ENCODE peak calls at places on chromosomes 4 and X, in six cellular contexts. S is body of pancreas, H is sigmoid colon, P is testis, A is neural progenitor cell, T is suprapubic skin. K is an unnamed sample.

GRCh38 chr4:65943076-65943475 is 272.8 kb upstream of the EPHA5 start:
- DNase-seq in P (no peak), T (no peak), H (no peak), A (peak; percentile 83), S (no peak), K (no peak)

GRCh38 chr4:108795733-108796132 is 32.9 kb upstream of the ETNPPL start:
- DNase-seq in P (no peak), S (no peak), T (no peak), H (no peak), A (no peak), K (no peak)

GRCh38 chr4:78956979-78957378 is 17.7 kb upstream of the PAQR3 start:
- DNase-seq in A (no peak), S (no peak), P (no peak), T (no peak), H (no peak), K (no peak)

GRCh38 chr4:125952631-125953030 is 637.9 kb downstream of the FAT4 start:
- DNase-seq in H (no peak), P (no peak), A (no peak), S (no peak), T (no peak), K (no peak)

GRCh38 chrX:150680974-150681373 is 12.2 kb upstream of the MTMR1 start:
- DNase-seq in T (no peak), H (no peak), S (peak; percentile 23), A (peak; percentile 34), P (peak; percentile 43), K (no peak)

GRCh38 chr4:82372502-82372873 is 1.3 kb downstream of the HNRNPD start:
- DNase-seq in S (peak; percentile 48), H (peak; percentile 68), T (no peak), A (peak; percentile 38), P (peak; percentile 73), K (no peak)

GRCh38 chrX:56745019-56745418 is 16.0 kb downstream of the NBDY start:
- DNase-seq in H (no peak), P (no peak), A (no peak), S (no peak), T (no peak), K (no peak)

GRCh38 chr4:10082047-10082446 is 34.6 kb downstream of the WDR1 start:
- DNase-seq in T (peak; percentile 66), P (no peak), H (peak; percentile 47), A (no peak), S (no peak), K (peak; percentile 54)

GRCh38 chr4:186915816-186916215 is 192.2 kb upstream of the FAT1 start:
- DNase-seq in P (no peak), T (no peak), S (no peak), H (no peak), A (no peak), K (no peak)

GRCh38 chr4:101326586-101326985 is 20.7 kb downstream of the PPP3CA start:
- DNase-seq in P (no peak), H (no peak), S (no peak), T (no peak), A (no peak), K (no peak)

GRCh38 chr4:151031831-151032605 is 16.9 kb upstream of the LRBA start:
- DNase-seq in A (no peak), H (no peak), P (no peak), T (no peak), S (no peak), K (no peak)

GRCh38 chrX:27840881-27841280 is 33.1 kb downstream of the MAGEB10 start:
- DNase-seq in P (no peak), H (no peak), S (no peak), A (no peak), T (no peak), K (no peak)

GRCh38 chrX:77527233-77528001 is 80.2 kb downstream of the FGF16 start:
- DNase-seq in A (peak; percentile 4), S (no peak), T (no peak), H (peak; percentile 71), P (peak; percentile 34), K (no peak)

GRCh38 chrX:71679575-71680207 is 12.3 kb downstream of the LOC101059915 start:
- DNase-seq in P (no peak), A (no peak), S (no peak), T (peak; percentile 9), H (no peak), K (no peak)

GRCh38 chr4:143185253-143186107 is 763 bp downstream of the USP38 start:
- DNase-seq in H (peak; percentile 67), A (peak; percentile 40), P (peak; percentile 44), S (peak; percentile 31), T (peak; percentile 79), K (no peak)

GRCh38 chr4:102736636-102737549 is 23.9 kb downstream of the MANBA start:
- DNase-seq in A (no peak), S (no peak), H (no peak), P (no peak), T (no peak), K (no peak)

GRCh38 chrX:34638116-34638515 is 19.0 kb downstream of the TMEM47 start:
- DNase-seq in S (no peak), P (no peak), T (no peak), H (no peak), A (peak; percentile 51), K (no peak)

GRCh38 chr4:992297-993110 is 700 bp downstream of the SLC26A1 start:
- DNase-seq in A (no peak), T (no peak), P (no peak), S (peak; percentile 85), H (no peak), K (peak; percentile 89)

GRCh38 chr4:83062748-83063147 is 27.8 kb downstream of the COPS4 start:
- DNase-seq in S (no peak), H (no peak), P (no peak), A (no peak), T (no peak), K (no peak)

GRCh38 chr4:159278399-159278798 is 175.5 kb downstream of the RAPGEF2 start:
- DNase-seq in S (no peak), P (no peak), A (no peak), H (no peak), T (no peak), K (no peak)

GRCh38 chrX:87160435-87161010 is 357.1 kb upstream of the KLHL4 start:
- DNase-seq in H (no peak), S (no peak), P (no peak), A (no peak), T (no peak), K (no peak)

GRCh38 chr4:20760053-20760452 is 59.8 kb downstream of the PACRGL start:
- DNase-seq in S (no peak), H (no peak), A (peak; percentile 7), P (no peak), T (no peak), K (no peak)

GRCh38 chr4:165476214-165477098 is 97.6 kb downstream of the CPE start:
- DNase-seq in A (no peak), H (no peak), S (no peak), P (no peak), T (no peak), K (no peak)

GRCh38 chr4:165478260-165478659 is 99.5 kb downstream of the CPE start:
- DNase-seq in A (no peak), P (no peak), H (no peak), S (no peak), T (no peak), K (no peak)

GRCh38 chr4:165474784-165475705 is 96.2 kb downstream of the CPE start:
- DNase-seq in A (no peak), S (no peak), P (no peak), T (no peak), H (no peak), K (no peak)

GRCh38 chr4:165477799-165478198 is 99.0 kb downstream of the CPE start:
- DNase-seq in P (no peak), S (no peak), H (no peak), T (no peak), A (no peak), K (no peak)

DNA sequence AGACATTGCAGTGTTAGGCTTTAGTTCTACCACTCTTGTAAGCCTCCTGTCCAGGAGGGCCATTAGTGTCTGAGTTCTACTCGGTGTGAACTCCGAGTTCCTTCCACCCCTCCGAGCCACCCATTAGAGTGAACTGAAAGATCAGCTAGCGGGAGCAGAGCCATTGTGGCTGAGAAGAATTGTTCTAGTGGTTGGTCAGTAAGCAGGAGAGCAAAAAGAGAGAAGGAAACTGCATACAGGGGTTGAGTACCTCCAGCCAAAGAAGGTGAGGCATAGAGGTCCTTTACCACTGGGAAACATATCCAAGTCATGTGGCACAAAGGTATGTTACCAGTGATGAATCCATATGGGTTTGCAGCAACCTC is 96.9 kb downstream of the CPE start:
- DNase-seq in S (no peak), T (no peak), H (no peak), A (no peak), P (no peak), K (no peak)
- H3K9me3 ChIP-seq in S (no peaks in the 10 kb centered on the region), T (peaks cover 3% of the 10 kb centered on the region), H (no peaks in the 10 kb centered on the region), A (peaks cover 30% of the 10 kb centered on the region), P (no peaks in the 10 kb centered on the region), K (no peaks in the 10 kb centered on the region)

DNA sequence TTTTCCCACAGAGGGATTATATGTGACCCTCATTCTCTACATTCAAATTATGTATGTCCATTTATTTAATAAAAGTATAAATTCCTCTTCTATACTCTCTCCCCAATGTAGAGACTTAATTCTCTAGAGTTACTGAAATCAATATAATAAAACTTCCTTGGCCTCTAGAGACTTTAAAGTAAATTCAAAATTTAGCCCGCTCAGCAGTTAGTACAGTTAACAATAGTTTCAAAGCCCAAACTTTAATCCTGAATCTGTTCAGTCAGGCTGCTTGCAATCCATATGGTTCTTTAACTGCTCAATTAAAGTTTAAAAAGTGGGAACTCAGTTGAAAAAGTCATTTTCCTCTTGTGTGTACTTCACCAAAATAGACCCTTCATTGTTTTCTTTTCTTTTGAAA is 2558.4 kb downstream of the ARAP2 start:
- DNase-seq in H (no peak), T (no peak), S (no peak), A (no peak), P (no peak), K (no peak)
- H3K9me3 ChIP-seq in H (no peaks in the 10 kb centered on the region), T (no peaks in the 10 kb centered on the region), S (no peaks in the 10 kb centered on the region), A (no peaks in the 10 kb centered on the region), P (no peaks in the 10 kb centered on the region), K (no peaks in the 10 kb centered on the region)

GRCh38 chr4:7368296-7368695 is 66.4 kb downstream of the PSAPL1 start:
- DNase-seq in S (no peak), A (no peak), H (peak; percentile 29), T (no peak), P (no peak), K (peak; percentile 55)
- H3K9me3 ChIP-seq in S (no peaks in the 10 kb centered on the region), A (no peaks in the 10 kb centered on the region), H (no peaks in the 10 kb centered on the region), T (no peaks in the 10 kb centered on the region), P (no peaks in the 10 kb centered on the region), K (no peaks in the 10 kb centered on the region)

DNA sequence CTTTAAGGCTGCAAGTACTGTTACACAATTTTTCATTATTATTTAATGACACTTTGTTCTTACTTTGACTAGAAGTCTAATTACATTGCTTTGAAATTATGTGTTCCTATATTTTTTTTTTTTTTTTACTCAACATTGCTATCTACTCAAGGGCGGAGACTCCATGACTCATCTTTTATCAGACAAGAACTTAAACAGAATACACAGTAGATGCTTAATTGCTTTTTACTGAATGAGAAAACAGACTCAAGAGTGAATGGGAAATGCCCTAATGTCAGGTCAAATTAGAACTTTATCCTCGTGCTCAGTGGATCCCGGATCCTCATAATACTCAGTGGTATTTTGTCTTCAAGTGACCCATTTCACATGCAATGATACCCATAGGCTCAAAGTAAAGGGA is 954.4 kb upstream of the IGFBP7 start:
- DNase-seq in S (no peak), A (no peak), H (no peak), T (no peak), P (no peak), K (no peak)
- H3K9me3 ChIP-seq in S (no peaks in the 10 kb centered on the region), A (no peaks in the 10 kb centered on the region), H (no peaks in the 10 kb centered on the region), T (no peaks in the 10 kb centered on the region), P (no peaks in the 10 kb centered on the region), K (no peaks in the 10 kb centered on the region)